ENCODE peak calls at places on chromosomes 1 and 21, in six cellular contexts. Q, Y, L, J, X and A are unnamed samples.
A peak's percentile ranks its signal among the peaks of the same experiment; 100 is the strongest.

GRCh38 chr1:59690531-59690930 is 124.2 kb upstream of the HOOK1 start:
- DNase-seq in J (no peak), Q (no peak), Y (no peak), L (no peak), X (no peak), A (no peak)

GRCh38 chr1:184212649-184213314 is 161.3 kb downstream of the TSEN15 start:
- DNase-seq in J (peak; percentile 88), X (no peak), Q (peak; percentile 69), L (peak; percentile 47), Y (no peak), A (peak; percentile 59)

GRCh38 chr1:172746091-172746949 is 87.4 kb downstream of the FASLG start:
- DNase-seq in Y (peak; percentile 33), L (peak; percentile 72), X (peak; percentile 54), J (peak; percentile 93), Q (peak; percentile 94), A (peak; percentile 86)

GRCh38 chr1:52506349-52506748 is 46.5 kb downstream of the TUT4 start:
- DNase-seq in J (no peak), L (no peak), Q (no peak), Y (no peak), X (no peak), A (no peak)

GRCh38 chr1:88763649-88764406 is 79.8 kb downstream of the PKN2 start:
- DNase-seq in L (peak; percentile 11), Y (no peak), Q (no peak), X (no peak), J (peak; percentile 8), A (no peak)

GRCh38 chr21:37452222-37452621 is 85.6 kb downstream of the DYRK1A start:
- DNase-seq in Y (no peak), X (no peak), J (peak; percentile 83), Q (peak; percentile 84), L (peak; percentile 65), A (peak; percentile 66)

GRCh38 chr1:61980561-61980960 is 214.1 kb upstream of the L1TD1 start:
- DNase-seq in Y (no peak), Q (no peak), J (peak; percentile 22), L (no peak), X (no peak), A (no peak)

GRCh38 chr1:17525065-17525464 is 14.4 kb upstream of the ARHGEF10L start:
- DNase-seq in X (no peak), Q (no peak), J (no peak), Y (no peak), L (no peak), A (no peak)

GRCh38 chr1:215132156-215132555 is 49.6 kb downstream of the KCNK2 start:
- DNase-seq in Y (no peak), Q (no peak), X (no peak), L (no peak), J (no peak), A (no peak)

GRCh38 chr1:216705686-216706085 is 17.5 kb downstream of the ESRRG start:
- DNase-seq in L (no peak), X (no peak), J (no peak), Y (no peak), Q (no peak), A (no peak)

GRCh38 chr1:228853637-228854036 is 118.4 kb downstream of the RHOU start:
- DNase-seq in X (no peak), Y (no peak), L (no peak), Q (no peak), J (no peak), A (no peak)

GRCh38 chr1:51768971-51769601 is 109.4 kb downstream of the NRDC start:
- DNase-seq in X (peak; percentile 31), J (peak; percentile 86), Q (peak; percentile 34), Y (no peak), L (peak; percentile 49), A (peak; percentile 27)

GRCh38 chr1:83905315-83905907 is 93.5 kb downstream of the TTLL7 start:
- DNase-seq in Y (peak; percentile 11), J (peak; percentile 48), X (peak; percentile 19), L (no peak), Q (no peak), A (no peak)

GRCh38 chr1:84735483-84735882 is 45.2 kb upstream of the SSX2IP start:
- DNase-seq in L (no peak), Q (no peak), Y (no peak), J (no peak), X (no peak), A (no peak)

GRCh38 chr1:207454046-207454964 is at the start of gene CR2:
- DNase-seq in X (no peak), J (no peak), L (no peak), Q (no peak), Y (peak; percentile 26), A (peak; percentile 2)

GRCh38 chr1:1946540-1946939 is 27.5 kb upstream of the TMEM52 start:
- DNase-seq in L (no peak), J (peak; percentile 75), X (no peak), Y (no peak), Q (no peak), A (no peak)

GRCh38 chr1:99481391-99481996 is 164.4 kb upstream of the PALMD start:
- DNase-seq in Y (peak; percentile 9), J (peak; percentile 75), Q (no peak), X (peak; percentile 35), L (peak; percentile 18), A (no peak)

GRCh38 chr1:1058921-1059493 is 15.1 kb downstream of the RNF223 start:
- DNase-seq in L (peak; percentile 48), Y (peak; percentile 28), J (no peak), Q (no peak), X (no peak), A (no peak)

GRCh38 chr21:32256873-32257620 is 21.8 kb downstream of the MIS18A start:
- DNase-seq in L (peak; percentile 33), J (peak; percentile 98), Q (peak; percentile 78), Y (no peak), X (no peak), A (peak; percentile 69)

GRCh38 chr1:100361249-100362089 is 9.2 kb downstream of the CDC14A start:
- DNase-seq in J (no peak), X (no peak), Q (no peak), L (no peak), Y (no peak), A (no peak)

GRCh38 chr1:48236716-48237470 is 14.4 kb downstream of the SLC5A9 start:
- DNase-seq in Q (no peak), J (peak; percentile 41), L (peak; percentile 13), Y (no peak), X (peak; percentile 10), A (no peak)

GRCh38 chr1:147826259-147826658 is 65.9 kb upstream of the GJA5 start:
- DNase-seq in Y (no peak), J (no peak), Q (no peak), L (no peak), X (no peak), A (no peak)

GRCh38 chr1:172325562-172325961 is 94.9 kb upstream of the C1orf105 start:
- DNase-seq in L (no peak), Y (no peak), J (peak; percentile 69), X (no peak), Q (no peak), A (no peak)

GRCh38 chr1:202579806-202580205 is 130.4 kb downstream of the SYT2 start:
- DNase-seq in X (no peak), L (peak; percentile 54), J (peak; percentile 90), Y (no peak), Q (peak; percentile 92), A (no peak)

GRCh38 chr1:203206116-203206687 is 19.7 kb upstream of the CHI3L1 start:
- DNase-seq in Y (no peak), X (no peak), Q (no peak), L (no peak), J (no peak), A (peak; percentile 51)